ENCODE peak calls at places on chromosomes 1 and 21, in six cellular contexts. B is spleen, Z is epithelial cell of esophagus, H is bronchial epithelial cell, L is mucosa of descending colon, E is endothelial cell. D is an unnamed sample.

GRCh38 chr1:162387226-162388082 is 5.9 kb downstream of the C1orf226 start:
- DNase-seq in E (no peak), Z (no peak), B (no peak), L (no peak), H (no peak), D (no peak)

GRCh38 chr1:117173711-117174110 is 37.0 kb downstream of the VTCN1 start:
- DNase-seq in B (no peak), E (no peak), L (no peak), H (no peak), Z (no peak), D (no peak)

GRCh38 chr1:21634481-21635137 is 34.5 kb downstream of the RAP1GAP start:
- DNase-seq in E (no peak), Z (no peak), L (peak), H (no peak), B (no peak), D (peak)

GRCh38 chr1:115429884-115430283 is 91.8 kb upstream of the NGF start:
- DNase-seq in L (no peak), E (no peak), B (no peak), H (peak), Z (peak), D (no peak)

GRCh38 chr21:34640858-34641257 is 25.9 kb upstream of the RCAN1 start:
- DNase-seq in E (no peak), L (no peak), B (no peak), Z (peak), H (peak), D (no peak)

GRCh38 chr1:161038523-161039153 is at the start of gene TSTD1:
- DNase-seq in B (peak), L (peak), H (peak), Z (peak), E (peak), D (peak)

GRCh38 chr21:42149656-42150457 is 69.1 kb upstream of the ABCG1 start:
- DNase-seq in E (no peak), H (peak), L (peak), Z (peak), B (no peak), D (peak)

GRCh38 chr1:112576240-112576639 is 42.7 kb downstream of the ST7L start:
- DNase-seq in E (no peak), L (no peak), H (no peak), B (no peak), Z (no peak), D (no peak)

GRCh38 chr1:29325675-29326074 is 89.4 kb downstream of the PTPRU start:
- DNase-seq in H (no peak), Z (no peak), L (no peak), B (peak), E (no peak), D (peak)

GRCh38 chr1:93810316-93810715 is 68.7 kb downstream of the DNTTIP2 start:
- DNase-seq in B (no peak), H (no peak), Z (no peak), L (no peak), E (no peak), D (no peak)

GRCh38 chr1:183270541-183271141 is 84.6 kb downstream of the LAMC2 start:
- DNase-seq in E (no peak), H (no peak), L (no peak), B (peak), Z (no peak), D (no peak)

GRCh38 chr1:201251851-201252430 is 31.4 kb upstream of the PKP1 start:
- DNase-seq in B (no peak), L (no peak), H (no peak), Z (no peak), E (no peak), D (no peak)

GRCh38 chr1:155183775-155184221 is 10.1 kb downstream of the TRIM46 start:
- DNase-seq in Z (no peak), B (no peak), H (no peak), E (no peak), L (no peak), D (no peak)

GRCh38 chr1:12464627-12465056 is 153.4 kb downstream of the DHRS3 start:
- DNase-seq in L (no peak), B (no peak), H (peak), Z (no peak), E (no peak), D (no peak)

GRCh38 chr21:43203523-43204080 is 34.8 kb downstream of the CRYAA start:
- DNase-seq in B (peak), H (no peak), L (peak), E (no peak), Z (no peak), D (peak)

GRCh38 chr1:230292739-230293720 is 133.1 kb downstream of the PGBD5 start:
- DNase-seq in E (no peak), H (peak), Z (peak), B (peak), L (no peak), D (peak)

GRCh38 chr1:33758698-33759097 is 105.2 kb upstream of the HMGB4 start:
- DNase-seq in Z (no peak), L (no peak), E (no peak), H (no peak), B (no peak), D (no peak)

GRCh38 chr1:18646091-18646775 is 15.6 kb downstream of the PAX7 start:
- DNase-seq in H (no peak), L (no peak), E (no peak), B (no peak), Z (no peak), D (no peak)

GRCh38 chr21:46605759-46606426 is 1.0 kb upstream of the S100B start:
- DNase-seq in H (no peak), Z (no peak), B (peak), L (peak), E (no peak), D (peak)

DNA sequence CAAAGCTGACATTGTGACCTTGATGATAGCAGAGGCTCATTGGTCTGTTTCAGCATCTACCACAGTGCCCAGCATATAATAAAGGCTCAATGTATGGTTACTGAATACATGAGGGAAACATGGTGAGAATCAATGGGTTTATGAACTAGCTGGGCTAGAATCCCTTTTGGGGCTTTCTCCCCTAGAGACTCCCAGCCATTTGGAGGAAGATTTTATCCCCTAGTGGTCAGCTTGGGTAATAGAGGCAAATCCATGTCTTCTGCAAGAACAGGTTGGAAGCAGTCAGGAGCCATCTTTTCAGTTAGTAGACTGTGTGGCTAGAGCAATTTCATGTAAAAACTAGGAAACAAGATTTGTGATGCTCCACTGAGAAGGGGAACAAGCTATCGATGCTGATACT is 15.8 kb upstream of the REG4 start:
- DNase-seq in E (no peak), B (no peak), L (no peak), Z (peak), H (peak), D (no peak)
- TF ChIP-seq CTCF in E (peak), B (peak), L (no peak), Z (peak), H (peak), D (peak)

GRCh38 chr1:9100471-9101043 is 28.3 kb downstream of the GPR157 start:
- DNase-seq in E (no peak), L (no peak), H (no peak), Z (no peak), B (no peak), D (no peak)
- TF ChIP-seq CTCF in E (no peak), L (no peak), H (no peak), Z (no peak), B (no peak), D (no peak)

GRCh38 chr1:65526049-65526556 is 105.6 kb downstream of the LEPR start:
- DNase-seq in E (no peak), Z (no peak), B (no peak), L (no peak), H (no peak), D (no peak)

GRCh38 chr1:65527211-65527610 is 106.7 kb downstream of the LEPR start:
- DNase-seq in H (no peak), L (no peak), Z (no peak), B (no peak), E (no peak), D (no peak)

GRCh38 chr1:65527672-65528071 is 107.2 kb downstream of the LEPR start:
- DNase-seq in H (no peak), Z (no peak), E (no peak), L (no peak), B (no peak), D (no peak)

GRCh38 chr1:65525297-65526048 is 105.0 kb downstream of the LEPR start:
- DNase-seq in B (peak), Z (no peak), L (no peak), H (no peak), E (peak), D (peak)

DNA sequence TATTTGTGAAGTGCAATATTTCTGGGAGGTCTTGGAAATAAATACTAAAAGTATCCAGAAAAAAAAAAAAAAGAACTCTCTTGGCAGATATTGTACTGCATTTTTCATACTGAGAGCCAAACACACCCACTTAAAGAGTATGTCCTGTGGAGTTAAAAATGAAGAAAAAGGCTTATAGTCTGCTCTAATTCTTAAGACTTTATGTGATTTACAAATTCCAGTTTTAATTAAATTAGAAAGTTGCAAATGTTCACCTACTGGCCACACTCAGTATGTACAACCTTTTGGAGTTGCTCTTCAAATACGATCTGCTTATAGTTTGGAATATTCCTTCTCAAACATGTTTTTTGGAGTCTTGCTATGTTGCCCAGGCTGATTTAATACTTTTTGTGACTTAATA is 107.6 kb downstream of the LEPR start:
- DNase-seq in Z (no peak), L (no peak), B (no peak), E (no peak), H (no peak), D (no peak)
- TF ChIP-seq CTCF in Z (no peak), L (no peak), B (no peak), E (peak), H (peak), D (peak)

DNA sequence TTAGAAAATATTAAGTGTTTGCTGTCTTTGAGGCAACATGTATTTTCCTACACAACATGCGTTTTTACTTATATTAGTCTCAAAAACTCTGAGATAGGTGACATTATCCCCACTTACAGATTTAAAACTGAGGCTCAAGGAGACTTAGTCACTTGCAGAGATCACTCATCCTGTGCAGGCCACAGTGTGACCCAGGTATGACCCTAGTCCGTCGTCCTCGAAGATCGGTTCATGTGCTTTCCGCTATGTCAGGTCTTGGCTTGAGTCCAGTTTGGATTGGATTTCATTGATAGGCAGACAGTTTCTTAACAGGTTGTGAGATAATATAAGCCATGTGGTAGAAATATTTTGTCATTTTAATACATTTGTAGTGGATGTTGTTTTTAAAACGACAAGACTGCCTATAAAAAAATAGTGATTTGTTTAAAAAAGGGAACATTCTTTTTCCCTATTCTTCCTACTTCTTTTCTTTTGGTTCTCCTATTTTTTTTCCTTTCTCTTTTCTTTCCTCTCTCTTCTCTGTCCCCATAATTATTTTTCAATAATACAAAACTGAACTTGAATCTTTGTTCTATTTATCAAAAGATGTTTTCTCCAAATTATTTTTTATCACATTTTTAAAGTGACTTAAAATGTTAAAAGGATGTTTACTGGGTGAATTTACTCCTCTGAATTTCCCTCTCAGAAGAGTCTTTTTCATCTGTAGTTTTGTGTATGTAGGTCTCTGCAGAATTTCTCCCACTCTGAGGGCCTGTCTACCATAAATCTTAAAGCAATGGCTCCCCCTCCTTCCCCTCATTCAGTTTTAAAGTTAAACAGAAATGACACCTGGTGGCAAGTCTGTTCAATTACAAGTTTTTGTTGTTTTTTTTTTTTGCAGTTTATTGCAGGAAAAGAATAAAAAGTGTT is 81.8 kb downstream of the PHTF1 start:
- DNase-seq in H (peak), L (no peak), B (no peak), Z (peak), E (no peak), D (no peak)
- TF ChIP-seq CTCF in H (peak), L (peak), B (peak), Z (peak), E (peak), D (peak)